ENCODE peak calls at places on chromosomes 6 and 20, in eight cellular contexts. D is right lobe of liver; S is NT2/D1; G is suprapubic skin; J is CD8-positive, alpha-beta T cell; E is neural progenitor cell; M is left ventricle myocardium inferior; V is SK-N-SH. F is an unnamed sample. For H3K36me3, the result is how much of the 10 kb centered on the place peaks cover.

GRCh38 chr6:71608646-71609045 is 277.7 kb upstream of the RIMS1 start:
- DNase-seq in E (no peak), D (no peak), G (no peak), S (no peak), V (no peak), J (no peak), M (no peak), F (no peak)

GRCh38 chr6:80639243-80639642 is 532.8 kb downstream of the BCKDHB start:
- DNase-seq in D (no peak), E (no peak), J (no peak), S (no peak), M (no peak), G (no peak), V (no peak), F (no peak)

GRCh38 chr6:147177286-147177685 is 26.9 kb upstream of the STXBP5 start:
- DNase-seq in J (no peak), M (no peak), E (no peak), G (no peak), V (no peak), D (no peak), S (no peak), F (no peak)

GRCh38 chr6:13810688-13811446 is 3.5 kb downstream of the MCUR1 start:
- DNase-seq in V (peak), M (no peak), G (no peak), D (no peak), S (no peak), E (no peak), J (no peak), F (no peak)

GRCh38 chr6:88311561-88311960 is 145.4 kb upstream of the CNR1 start:
- DNase-seq in G (no peak), J (no peak), D (no peak), M (no peak), S (no peak), E (no peak), V (no peak), F (no peak)

GRCh38 chr20:63080811-63081210 is 74.0 kb upstream of the BHLHE23 start:
- DNase-seq in S (no peak), J (no peak), G (peak), E (no peak), D (peak), V (no peak), M (no peak), F (peak)

GRCh38 chr6:122799916-122800701 is 11.1 kb downstream of the SMPDL3A start:
- DNase-seq in E (no peak), J (no peak), M (no peak), G (no peak), V (no peak), D (no peak), S (no peak), F (no peak)

GRCh38 chr6:121627761-121628160 is 192.3 kb downstream of the GJA1 start:
- DNase-seq in S (no peak), J (no peak), G (no peak), D (peak), V (no peak), E (peak), M (no peak), F (no peak)

GRCh38 chr6:105794263-105794662 is 291.9 kb upstream of the PRDM1 start:
- DNase-seq in D (peak), G (no peak), V (no peak), S (no peak), E (peak), J (no peak), M (peak), F (peak)

GRCh38 chr6:26538572-26538902 is 371 bp downstream of the HMGN4 start:
- DNase-seq in E (peak), G (no peak), J (no peak), D (no peak), V (no peak), M (no peak), S (no peak), F (no peak)

GRCh38 chr6:356828-357251 is 34.7 kb upstream of the IRF4 start:
- DNase-seq in D (peak), V (no peak), J (no peak), E (no peak), S (no peak), M (peak), G (no peak), F (peak)

GRCh38 chr20:54550776-54551396 is 75.5 kb downstream of the DOK5 start:
- DNase-seq in E (no peak), J (no peak), G (no peak), V (no peak), M (no peak), D (no peak), S (no peak), F (no peak)

GRCh38 chr6:159693894-159694545 is 979 bp upstream of the SOD2 start:
- DNase-seq in V (no peak), M (no peak), G (no peak), J (peak), E (no peak), D (no peak), S (no peak), F (peak)

GRCh38 chr6:120005292-120005976 is 655.9 kb upstream of the MAN1A1 start:
- DNase-seq in E (no peak), M (no peak), D (no peak), S (no peak), V (peak), G (no peak), J (no peak), F (no peak)

GRCh38 chr20:41443667-41444066 is 77.0 kb upstream of the EMILIN3 start:
- DNase-seq in E (no peak), J (no peak), V (no peak), G (no peak), M (no peak), S (no peak), D (no peak), F (no peak)

GRCh38 chr20:63542031-63542559 is 4.9 kb upstream of the PTK6 start:
- DNase-seq in J (no peak), M (no peak), G (no peak), E (no peak), V (no peak), S (no peak), D (no peak), F (no peak)

GRCh38 chr6:35024601-35025054 is 116.5 kb downstream of the TCP11 start:
- DNase-seq in J (no peak), E (peak), G (no peak), D (no peak), V (peak), S (no peak), M (peak), F (peak)

GRCh38 chr20:4444404-4444803 is 277.3 kb upstream of the PRND start:
- DNase-seq in M (no peak), D (no peak), S (no peak), E (no peak), G (no peak), J (no peak), V (no peak), F (no peak)

GRCh38 chr6:137799950-137800568 is 67.0 kb upstream of the TNFAIP3 start:
- DNase-seq in D (no peak), S (peak), M (no peak), J (peak), G (no peak), E (peak), V (peak), F (peak)

GRCh38 chr20:51495921-51496545 is 46.5 kb downstream of the NFATC2 start:
- DNase-seq in G (peak), V (no peak), J (no peak), D (no peak), S (no peak), E (no peak), M (no peak), F (no peak)

GRCh38 chr20:57450931-57451330 is 59.7 kb downstream of the RBM38 start:
- DNase-seq in J (no peak), M (no peak), V (peak), S (no peak), G (no peak), D (no peak), E (no peak), F (no peak)

GRCh38 chr20:50312002-50312681 is 121.5 kb downstream of the CEBPB start:
- DNase-seq in V (no peak), J (no peak), D (no peak), G (no peak), M (no peak), E (no peak), S (no peak), F (no peak)

GRCh38 chr6:118776607-118777549 is 117.1 kb upstream of the ASF1A start:
- DNase-seq in S (peak), E (peak), V (peak), G (no peak), J (peak), D (no peak), M (peak), F (peak)

GRCh38 chr20:51758978-51759544 is 9.1 kb downstream of the ATP9A start:
- DNase-seq in G (no peak), E (no peak), D (peak), S (no peak), M (peak), J (no peak), V (no peak), F (no peak)

GRCh38 chr20:58245931-58246330 is 17.5 kb upstream of the ANKRD60 start:
- DNase-seq in D (no peak), G (no peak), V (no peak), M (no peak), E (no peak), J (no peak), S (no peak), F (no peak)

GRCh38 chr6:53648571-53648970 is 17.0 kb downstream of the KLHL31 start:
- DNase-seq in E (no peak), V (no peak), D (no peak), J (no peak), M (no peak), S (no peak), G (no peak), F (no peak)

GRCh38 chr6:42503894-42504293 is 52.2 kb upstream of the TRERF1 start:
- DNase-seq in G (no peak), S (no peak), J (no peak), D (no peak), V (no peak), M (no peak), E (no peak), F (no peak)

GRCh38 chr6:14066782-14067406 is 50.7 kb upstream of the CD83 start:
- DNase-seq in V (peak), J (no peak), E (peak), D (no peak), M (no peak), S (peak), G (no peak), F (peak)

GRCh38 chr6:54267798-54268197 is 40.4 kb upstream of the TINAG start:
- DNase-seq in M (no peak), E (peak), S (peak), J (no peak), D (no peak), G (no peak), V (peak), F (no peak)

GRCh38 chr20:41734506-41734945 is 116.3 kb upstream of the CHD6 start:
- DNase-seq in D (no peak), J (peak), M (no peak), G (no peak), E (peak), S (peak), V (peak), F (peak)

GRCh38 chr6:67630146-67630545 is 1004.9 kb upstream of the ADGRB3 start:
- DNase-seq in J (no peak), S (no peak), V (no peak), D (no peak), E (no peak), G (no peak), M (no peak), F (no peak)

GRCh38 chr6:106077170-106077569 is 9.0 kb upstream of the PRDM1 start:
- DNase-seq in S (no peak), E (no peak), M (no peak), G (no peak), J (no peak), V (no peak), D (no peak), F (no peak)

GRCh38 chr6:25732468-25733198 is 21.9 kb upstream of the SLC17A4 start:
- DNase-seq in G (no peak), V (no peak), D (no peak), E (peak), M (no peak), J (no peak), S (no peak), F (peak)

GRCh38 chr6:21840428-21840827 is 246.9 kb downstream of the SOX4 start:
- DNase-seq in J (no peak), G (no peak), D (no peak), M (no peak), E (no peak), V (no peak), S (no peak), F (no peak)

GRCh38 chr6:54135665-54136370 is 24.6 kb downstream of the MLIP start:
- DNase-seq in E (no peak), V (no peak), J (no peak), D (no peak), G (no peak), S (no peak), M (no peak), F (no peak)

GRCh38 chr20:54044156-54044555 is 26.2 kb downstream of the BCAS1 start:
- DNase-seq in D (no peak), E (no peak), M (no peak), J (no peak), G (no peak), V (no peak), S (no peak), F (no peak)

GRCh38 chr6:118551063-118551672 is 3.1 kb downstream of the PLN start:
- DNase-seq in S (peak), J (no peak), V (peak), D (no peak), G (no peak), M (no peak), E (peak), F (peak)

DNA sequence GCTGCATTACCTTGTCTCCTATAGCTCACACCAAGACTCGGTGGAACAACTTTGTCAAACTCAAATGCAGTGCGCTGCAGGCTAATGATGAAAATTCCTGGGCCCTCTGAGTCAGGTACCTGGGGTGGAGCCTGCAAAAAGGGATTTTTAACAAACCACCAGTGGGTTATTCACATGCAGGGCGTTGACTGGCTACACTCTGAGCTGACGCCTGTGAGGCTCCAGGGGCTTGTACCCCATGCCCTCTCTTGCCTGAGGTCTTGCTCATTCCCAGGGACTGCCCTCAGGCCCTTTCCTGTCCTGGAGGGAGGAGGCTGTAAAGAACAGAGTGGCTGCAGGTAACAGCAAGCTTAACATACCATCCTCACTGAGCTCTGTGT is 9.2 kb downstream of the GTSF1L start:
- DNase-seq in J (no peak), G (no peak), V (no peak), S (no peak), E (no peak), D (no peak), M (no peak), F (no peak)
- H3K36me3 ChIP-seq in J (under half), G (under half), V (under half), S (half or more), E (under half), D (under half), M (under half), F (under half)

GRCh38 chr6:125285353-125285752 is 16.4 kb downstream of the HDDC2 start:
- DNase-seq in S (no peak), J (no peak), M (no peak), D (no peak), E (no peak), G (no peak), V (no peak), F (no peak)
- H3K36me3 ChIP-seq in S (under half), J (under half), M (half or more), D (under half), E (under half), G (half or more), V (under half), F (under half)

GRCh38 chr6:109373333-109373732 is 8.9 kb downstream of the CD164 start:
- DNase-seq in S (no peak), V (no peak), G (no peak), E (no peak), J (no peak), M (no peak), D (no peak), F (no peak)

GRCh38 chr6:109373762-109374161 is 8.5 kb downstream of the CD164 start:
- DNase-seq in E (no peak), G (no peak), V (no peak), M (no peak), D (no peak), S (no peak), J (no peak), F (no peak)

GRCh38 chr6:109370336-109370735 is 11.9 kb downstream of the CD164 start:
- DNase-seq in S (no peak), J (no peak), E (no peak), D (no peak), G (no peak), V (no peak), M (no peak), F (no peak)

GRCh38 chr6:109370792-109371191 is 11.5 kb downstream of the CD164 start:
- DNase-seq in D (no peak), M (no peak), G (no peak), V (no peak), S (no peak), J (no peak), E (no peak), F (no peak)

GRCh38 chr6:109372070-109372585 is 10.1 kb downstream of the CD164 start:
- DNase-seq in J (no peak), G (no peak), V (no peak), E (no peak), S (no peak), M (no peak), D (no peak), F (no peak)
- H3K36me3 ChIP-seq in J (half or more), G (half or more), V (half or more), E (under half), S (half or more), M (half or more), D (under half), F (under half)

GRCh38 chr6:151351146-151351700 is 40.1 kb downstream of the ZBTB2 start:
- DNase-seq in E (no peak), S (no peak), V (no peak), G (no peak), M (no peak), D (no peak), J (no peak), F (no peak)
- H3K36me3 ChIP-seq in E (under half), S (under half), V (under half), G (under half), M (under half), D (under half), J (under half), F (under half)

GRCh38 chr20:23143986-23144695 is 58.0 kb upstream of the CD93 start:
- DNase-seq in M (no peak), J (no peak), E (no peak), V (no peak), S (no peak), G (peak), D (peak), F (no peak)

GRCh38 chr20:23146111-23146640 is 60.1 kb upstream of the CD93 start:
- DNase-seq in S (no peak), E (no peak), G (peak), V (no peak), D (no peak), M (no peak), J (no peak), F (no peak)

GRCh38 chr20:23146857-23147256 is 60.7 kb upstream of the CD93 start:
- DNase-seq in D (no peak), V (no peak), E (no peak), S (no peak), G (no peak), M (no peak), J (no peak), F (no peak)

GRCh38 chr20:23144856-23145255 is 58.7 kb upstream of the CD93 start:
- DNase-seq in G (peak), V (no peak), M (no peak), S (no peak), E (no peak), D (no peak), J (no peak), F (no peak)

GRCh38 chr20:23145281-23145700 is 59.2 kb upstream of the CD93 start:
- DNase-seq in E (no peak), G (peak), S (no peak), M (no peak), J (no peak), V (no peak), D (peak), F (no peak)
- H3K36me3 ChIP-seq in E (under half), G (under half), S (under half), M (under half), J (under half), V (under half), D (under half), F (under half)